ENCODE peak calls at places on chromosomes 7 and 10, in five cellular contexts. One of them, this sample, is unnamed.

GRCh38 chr10:92239185-92239599 is 51.7 kb downstream of the CPEB3 start:
- DNase-seq in SK-N-SH: no peak
- DNase-seq in K562: no peak
- DNase-seq in IMR-90: no peak
- DNase-seq in GM12878: no peak
- DNase-seq in this sample: no peak

GRCh38 chr10:133336131-133337078 is at the start of gene CALY:
- DNase-seq in K562: peak; percentile 78
- DNase-seq in GM12878: no peak
- DNase-seq in SK-N-SH: peak; percentile 92
- DNase-seq in IMR-90: no peak
- DNase-seq in this sample: peak; percentile 72

GRCh38 chr10:71634531-71635164 is 84.9 kb downstream of the C10orf105 start:
- DNase-seq in SK-N-SH: no peak
- DNase-seq in K562: no peak
- DNase-seq in GM12878: no peak
- DNase-seq in IMR-90: no peak
- DNase-seq in this sample: no peak

GRCh38 chr10:102009801-102010425 is 46.1 kb downstream of the ARMH3 start:
- DNase-seq in IMR-90: peak; percentile 93
- DNase-seq in GM12878: peak; percentile 62
- DNase-seq in SK-N-SH: peak; percentile 74
- DNase-seq in K562: no peak
- DNase-seq in this sample: peak; percentile 88

GRCh38 chr7:34939175-34939574 is 98.1 kb downstream of the DPY19L1 start:
- DNase-seq in GM12878: no peak
- DNase-seq in IMR-90: peak; percentile 94
- DNase-seq in K562: no peak
- DNase-seq in SK-N-SH: no peak
- DNase-seq in this sample: peak; percentile 92

GRCh38 chr7:158284617-158285382 is 302.8 kb downstream of the PTPRN2 start:
- DNase-seq in SK-N-SH: no peak
- DNase-seq in K562: no peak
- DNase-seq in IMR-90: no peak
- DNase-seq in GM12878: no peak
- DNase-seq in this sample: no peak

GRCh38 chr10:118513174-118513573 is 82.3 kb downstream of the PRLHR start:
- DNase-seq in IMR-90: no peak
- DNase-seq in K562: no peak
- DNase-seq in GM12878: no peak
- DNase-seq in SK-N-SH: no peak
- DNase-seq in this sample: no peak

GRCh38 chr10:71486465-71487114 is 89.9 kb downstream of the CDH23 start:
- DNase-seq in SK-N-SH: peak; percentile 64
- DNase-seq in IMR-90: peak; percentile 2
- DNase-seq in K562: peak; percentile 72
- DNase-seq in GM12878: no peak
- DNase-seq in this sample: peak; percentile 23

GRCh38 chr10:11058965-11059364 is 41.3 kb downstream of the CELF2 start:
- DNase-seq in IMR-90: peak; percentile 75
- DNase-seq in SK-N-SH: no peak
- DNase-seq in K562: no peak
- DNase-seq in GM12878: no peak
- DNase-seq in this sample: no peak

GRCh38 chr7:157032128-157032527 is 21.7 kb upstream of the MNX1 start:
- DNase-seq in K562: no peak
- DNase-seq in SK-N-SH: no peak
- DNase-seq in GM12878: no peak
- DNase-seq in IMR-90: no peak
- DNase-seq in this sample: no peak

GRCh38 chr7:55075464-55075971 is 56.7 kb downstream of the EGFR start:
- DNase-seq in SK-N-SH: no peak
- DNase-seq in K562: no peak
- DNase-seq in GM12878: no peak
- DNase-seq in IMR-90: no peak
- DNase-seq in this sample: no peak

GRCh38 chr7:73397521-73397934 is 36.0 kb upstream of the FZD9 start:
- DNase-seq in K562: no peak
- DNase-seq in GM12878: no peak
- DNase-seq in IMR-90: no peak
- DNase-seq in SK-N-SH: no peak
- DNase-seq in this sample: no peak

GRCh38 chr7:77434570-77434969 is 18.4 kb upstream of the GSAP start:
- DNase-seq in GM12878: no peak
- DNase-seq in K562: no peak
- DNase-seq in IMR-90: peak; percentile 74
- DNase-seq in SK-N-SH: no peak
- DNase-seq in this sample: no peak

GRCh38 chr7:1601956-1602355 is 32.1 kb upstream of the PSMG3 start:
- DNase-seq in K562: no peak
- DNase-seq in SK-N-SH: peak; percentile 39
- DNase-seq in GM12878: no peak
- DNase-seq in IMR-90: no peak
- DNase-seq in this sample: no peak

GRCh38 chr7:17523813-17524741 is 225.6 kb downstream of the AHR start:
- DNase-seq in SK-N-SH: no peak
- DNase-seq in K562: no peak
- DNase-seq in GM12878: no peak
- DNase-seq in IMR-90: peak; percentile 63
- DNase-seq in this sample: no peak

GRCh38 chr10:130808243-130808642 is 503.3 kb downstream of the TCERG1L start:
- DNase-seq in GM12878: no peak
- DNase-seq in K562: no peak
- DNase-seq in SK-N-SH: no peak
- DNase-seq in IMR-90: no peak
- DNase-seq in this sample: no peak

GRCh38 chr7:128103498-128104108 is 72.4 kb upstream of the LRRC4 start:
- DNase-seq in IMR-90: no peak
- DNase-seq in GM12878: no peak
- DNase-seq in SK-N-SH: peak; percentile 66
- DNase-seq in K562: no peak
- DNase-seq in this sample: no peak

GRCh38 chr7:64946772-64947171 is 43.7 kb downstream of the ZNF273 start:
- DNase-seq in IMR-90: peak; percentile 1
- DNase-seq in SK-N-SH: peak; percentile 87
- DNase-seq in GM12878: no peak
- DNase-seq in K562: no peak
- DNase-seq in this sample: no peak

GRCh38 chr7:15867441-15867840 is 181.0 kb upstream of the MEOX2 start:
- DNase-seq in SK-N-SH: no peak
- DNase-seq in GM12878: no peak
- DNase-seq in K562: no peak
- DNase-seq in IMR-90: no peak
- DNase-seq in this sample: no peak

GRCh38 chr10:77131214-77131613 is 506.4 kb downstream of the KCNMA1 start:
- DNase-seq in GM12878: no peak
- DNase-seq in SK-N-SH: no peak
- DNase-seq in K562: no peak
- DNase-seq in IMR-90: peak; percentile 82
- DNase-seq in this sample: no peak
- TF ChIP-seq RCOR1 in GM12878: no peak
- TF ChIP-seq RCOR1 in SK-N-SH: no peak
- TF ChIP-seq RCOR1 in K562: no peak
- TF ChIP-seq RCOR1 in IMR-90: no peak
- TF ChIP-seq RCOR1 in this sample: no peak

GRCh38 chr10:46549171-46550075 is 7.0 kb downstream of the GPRIN2 start:
- DNase-seq in SK-N-SH: peak; percentile 41
- DNase-seq in GM12878: no peak
- DNase-seq in IMR-90: no peak
- DNase-seq in K562: no peak
- DNase-seq in this sample: no peak

GRCh38 chr10:46548781-46549090 is 7.7 kb downstream of the GPRIN2 start:
- DNase-seq in K562: no peak
- DNase-seq in SK-N-SH: no peak
- DNase-seq in GM12878: no peak
- DNase-seq in IMR-90: no peak
- DNase-seq in this sample: no peak

GRCh38 chr10:46546591-46547330 is 9.7 kb downstream of the GPRIN2 start:
- DNase-seq in SK-N-SH: no peak
- DNase-seq in GM12878: no peak
- DNase-seq in IMR-90: no peak
- DNase-seq in K562: no peak
- DNase-seq in this sample: no peak

GRCh38 chr10:46547331-46547880 is 9.1 kb downstream of the GPRIN2 start:
- DNase-seq in GM12878: no peak
- DNase-seq in SK-N-SH: peak; percentile 32
- DNase-seq in K562: no peak
- DNase-seq in IMR-90: no peak
- DNase-seq in this sample: no peak

GRCh38 chr10:46547881-46548780 is 8.3 kb downstream of the GPRIN2 start:
- DNase-seq in SK-N-SH: no peak
- DNase-seq in K562: no peak
- DNase-seq in IMR-90: peak; percentile 51
- DNase-seq in GM12878: no peak
- DNase-seq in this sample: peak; percentile 31
- TF ChIP-seq RCOR1 in SK-N-SH: no peak
- TF ChIP-seq RCOR1 in K562: no peak
- TF ChIP-seq RCOR1 in IMR-90: no peak
- TF ChIP-seq RCOR1 in GM12878: no peak
- TF ChIP-seq RCOR1 in this sample: no peak

DNA sequence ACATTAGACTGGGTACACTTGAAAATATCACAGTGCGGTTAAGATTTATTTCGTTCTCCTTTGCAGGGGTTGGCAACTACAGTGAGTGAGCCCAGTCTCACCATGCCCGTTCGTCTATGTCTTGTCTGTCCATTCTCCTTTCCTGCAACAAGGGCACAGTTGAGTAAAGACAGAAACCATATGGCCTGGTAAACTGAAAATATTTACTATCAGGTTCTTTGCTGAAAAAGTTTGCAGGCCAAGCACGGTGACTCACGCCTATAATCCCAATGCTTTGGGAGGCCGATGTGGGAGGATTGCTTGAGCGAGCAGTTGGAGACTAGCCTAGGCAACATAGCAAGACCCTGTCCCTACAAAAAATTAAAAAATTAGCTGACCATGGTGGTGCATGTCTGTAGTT is 11.4 kb upstream of the KCTD7 start:
- DNase-seq in SK-N-SH: no peak
- DNase-seq in K562: no peak
- DNase-seq in GM12878: no peak
- DNase-seq in IMR-90: peak; percentile 17
- DNase-seq in this sample: no peak
- TF ChIP-seq RCOR1 in SK-N-SH: no peak
- TF ChIP-seq RCOR1 in K562: no peak
- TF ChIP-seq RCOR1 in GM12878: no peak
- TF ChIP-seq RCOR1 in IMR-90: no peak
- TF ChIP-seq RCOR1 in this sample: no peak

DNA sequence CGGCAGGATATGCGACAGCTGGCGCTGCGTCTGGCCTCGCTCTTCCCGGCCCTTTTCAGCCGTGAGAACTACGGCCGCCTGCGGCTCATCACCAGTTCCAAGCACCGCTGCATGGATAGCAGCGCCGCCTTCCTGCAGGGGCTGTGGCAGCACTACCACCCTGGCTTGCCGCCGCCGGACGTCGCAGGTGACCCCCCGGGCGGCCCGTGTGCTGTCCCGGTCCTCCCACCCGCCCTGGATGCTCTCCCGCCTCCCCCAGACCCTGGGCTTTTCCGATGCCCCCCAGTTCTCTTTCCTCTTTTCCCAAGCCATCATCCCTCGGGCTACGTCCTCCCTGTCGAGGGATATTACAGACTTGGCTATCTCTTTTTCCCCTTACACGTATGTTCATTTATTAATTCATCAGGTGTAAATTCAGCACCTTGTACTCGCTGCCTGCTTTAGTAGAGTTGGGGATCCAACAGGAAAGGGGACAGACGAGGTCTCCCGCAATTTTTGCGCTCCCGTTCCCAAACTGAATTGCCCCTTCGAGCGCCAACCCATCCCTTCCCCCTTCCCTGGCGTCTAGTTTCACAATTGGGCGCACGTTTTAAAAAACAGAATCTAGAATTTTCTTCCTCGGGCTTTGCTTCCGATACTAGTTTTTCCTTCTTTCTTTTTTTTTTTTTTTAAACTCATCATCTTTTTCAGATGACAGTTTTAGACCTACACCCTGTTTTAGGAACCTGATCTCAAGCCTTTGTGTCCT is 847 bp downstream of the MINPP1 start:
- DNase-seq in GM12878: no peak
- DNase-seq in K562: peak; percentile 51
- DNase-seq in SK-N-SH: peak; percentile 82
- DNase-seq in IMR-90: peak; percentile 61
- DNase-seq in this sample: peak; percentile 68
- TF ChIP-seq RCOR1 in GM12878: no peak
- TF ChIP-seq RCOR1 in K562: no peak
- TF ChIP-seq RCOR1 in SK-N-SH: no peak
- TF ChIP-seq RCOR1 in IMR-90: no peak
- TF ChIP-seq RCOR1 in this sample: no peak

DNA sequence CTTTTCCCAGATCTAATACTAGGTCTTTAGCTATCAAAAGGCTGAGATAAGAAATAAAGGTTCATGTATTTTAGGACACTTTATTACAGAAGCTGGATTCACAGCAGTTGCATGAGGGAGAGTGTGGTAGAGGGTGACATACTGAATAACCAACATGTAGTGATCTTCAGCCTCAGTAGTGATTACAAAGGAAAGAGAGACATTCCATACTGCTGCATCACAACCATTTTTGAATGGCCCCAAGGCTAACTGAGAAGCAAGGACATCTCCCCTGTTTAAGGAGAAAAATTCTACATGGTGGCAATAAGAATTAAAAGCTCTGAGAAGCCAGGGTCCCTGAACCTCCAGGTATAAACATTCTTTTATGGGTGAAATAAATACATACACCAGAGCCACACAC is 35.3 kb downstream of the COG5 start:
- DNase-seq in GM12878: no peak
- DNase-seq in IMR-90: peak; percentile 82
- DNase-seq in K562: no peak
- DNase-seq in SK-N-SH: no peak
- DNase-seq in this sample: no peak
- TF ChIP-seq RCOR1 in GM12878: no peak
- TF ChIP-seq RCOR1 in IMR-90: no peak
- TF ChIP-seq RCOR1 in K562: no peak
- TF ChIP-seq RCOR1 in SK-N-SH: no peak
- TF ChIP-seq RCOR1 in this sample: no peak

GRCh38 chr7:47550788-47551470 is 31.0 kb downstream of the TNS3 start:
- DNase-seq in IMR-90: no peak
- DNase-seq in GM12878: no peak
- DNase-seq in K562: no peak
- DNase-seq in SK-N-SH: no peak
- DNase-seq in this sample: no peak

GRCh38 chr7:47549916-47550315 is 32.0 kb downstream of the TNS3 start:
- DNase-seq in GM12878: no peak
- DNase-seq in SK-N-SH: no peak
- DNase-seq in IMR-90: no peak
- DNase-seq in K562: no peak
- DNase-seq in this sample: no peak

GRCh38 chr7:47553309-47553708 is 28.6 kb downstream of the TNS3 start:
- DNase-seq in GM12878: no peak
- DNase-seq in K562: no peak
- DNase-seq in IMR-90: peak; percentile 52
- DNase-seq in SK-N-SH: no peak
- DNase-seq in this sample: no peak

GRCh38 chr7:47551550-47552121 is 30.3 kb downstream of the TNS3 start:
- DNase-seq in IMR-90: no peak
- DNase-seq in K562: no peak
- DNase-seq in GM12878: no peak
- DNase-seq in SK-N-SH: no peak
- DNase-seq in this sample: no peak

GRCh38 chr7:47552631-47553030 is 29.3 kb downstream of the TNS3 start:
- DNase-seq in GM12878: peak; percentile 42
- DNase-seq in IMR-90: peak; percentile 72
- DNase-seq in K562: no peak
- DNase-seq in SK-N-SH: no peak
- DNase-seq in this sample: no peak
- TF ChIP-seq RCOR1 in GM12878: no peak
- TF ChIP-seq RCOR1 in IMR-90: no peak
- TF ChIP-seq RCOR1 in K562: no peak
- TF ChIP-seq RCOR1 in SK-N-SH: no peak
- TF ChIP-seq RCOR1 in this sample: no peak